ENCODE peak calls at places on chromosome 13, in ten cellular contexts. F is CD8-positive, alpha-beta T cell; G is astrocyte of the cerebellum; Y is T1000; W is GM23338; J is Peyer's patch; Q is GM10248; M is sciatic nerve; E is Daoy; Z is body of pancreas. C is an unnamed sample.

GRCh38 chr13:43389573-43389972 is 366.2 kb downstream of the DNAJC15 start:
- DNase-seq in F (no peak), G (no peak), Y (no peak), W (no peak), J (no peak), Q (no peak), M (no peak), E (no peak), Z (no peak), C (no peak)

GRCh38 chr13:101399365-101399764 is 16.9 kb downstream of the NALCN start:
- DNase-seq in F (no peak), G (no peak), Y (no peak), W (no peak), J (no peak), Q (no peak), M (no peak), E (peak), Z (no peak), C (no peak)

GRCh38 chr13:88736026-88736425 is 1064.9 kb downstream of the SLITRK5 start:
- DNase-seq in F (no peak), G (no peak), Y (no peak), W (no peak), J (no peak), Q (no peak), M (no peak), E (no peak), Z (no peak), C (no peak)

GRCh38 chr13:73372691-73373627 is 314.2 kb downstream of the KLF5 start:
- DNase-seq in F (no peak), G (no peak), Y (no peak), W (no peak), J (no peak), Q (no peak), M (no peak), E (no peak), Z (no peak), C (no peak)

GRCh38 chr13:80132741-80133601 is 208.0 kb downstream of the SPRY2 start:
- DNase-seq in F (no peak), G (no peak), Y (no peak), W (peak), J (peak), Q (no peak), M (no peak), E (peak), Z (peak), C (peak)

GRCh38 chr13:31046711-31047279 is 114.3 kb downstream of the TEX26 start:
- DNase-seq in F (no peak), G (no peak), Y (no peak), W (no peak), J (peak), Q (no peak), M (no peak), E (no peak), Z (no peak), C (no peak)

GRCh38 chr13:32262165-32262564 is 53.0 kb downstream of the ZAR1L start:
- DNase-seq in F (no peak), G (no peak), Y (no peak), W (no peak), J (no peak), Q (no peak), M (no peak), E (no peak), Z (no peak), C (no peak)

GRCh38 chr13:73556902-73557301 is 498.1 kb downstream of the KLF5 start:
- DNase-seq in F (no peak), G (no peak), Y (no peak), W (no peak), J (no peak), Q (no peak), M (no peak), E (no peak), Z (no peak), C (no peak)

GRCh38 chr13:39506559-39507390 is 96.2 kb downstream of the LHFPL6 start:
- DNase-seq in F (no peak), G (no peak), Y (no peak), W (peak), J (no peak), Q (no peak), M (no peak), E (no peak), Z (no peak), C (no peak)

GRCh38 chr13:23159205-23159586 is 21.6 kb upstream of the SGCG start:
- DNase-seq in F (no peak), G (peak), Y (no peak), W (peak), J (no peak), Q (peak), M (no peak), E (peak), Z (no peak), C (no peak)

GRCh38 chr13:114115796-114116195 is 16.6 kb downstream of the RASA3 start:
- DNase-seq in F (peak), G (no peak), Y (no peak), W (no peak), J (peak), Q (no peak), M (peak), E (no peak), Z (no peak), C (no peak)

GRCh38 chr13:66689037-66689619 is 541.0 kb downstream of the PCDH9 start:
- DNase-seq in F (no peak), G (no peak), Y (no peak), W (peak), J (no peak), Q (no peak), M (no peak), E (no peak), Z (no peak), C (no peak)

GRCh38 chr13:42671502-42671901 is 97.5 kb downstream of the TNFSF11 start:
- DNase-seq in F (no peak), G (no peak), Y (no peak), W (no peak), J (no peak), Q (no peak), M (no peak), E (no peak), Z (no peak), C (no peak)

GRCh38 chr13:114222461-114222968 is 12.2 kb upstream of the CDC16 start:
- DNase-seq in F (no peak), G (no peak), Y (no peak), W (no peak), J (no peak), Q (no peak), M (no peak), E (no peak), Z (peak), C (no peak)

GRCh38 chr13:93420887-93421286 is 194.3 kb downstream of the GPC6 start:
- DNase-seq in F (no peak), G (no peak), Y (no peak), W (peak), J (no peak), Q (no peak), M (no peak), E (no peak), Z (no peak), C (no peak)

GRCh38 chr13:44271915-44272341 is 101.7 kb upstream of the SERP2 start:
- DNase-seq in F (no peak), G (no peak), Y (no peak), W (no peak), J (no peak), Q (no peak), M (no peak), E (no peak), Z (peak), C (no peak)

GRCh38 chr13:78015782-78016181 is 97.2 kb upstream of the EDNRB start:
- DNase-seq in F (no peak), G (no peak), Y (no peak), W (no peak), J (no peak), Q (no peak), M (no peak), E (no peak), Z (no peak), C (no peak)

GRCh38 chr13:45280751-45281634 is 60.0 kb downstream of the TPT1 start:
- DNase-seq in F (peak), G (peak), Y (peak), W (peak), J (peak), Q (peak), M (peak), E (peak), Z (peak), C (peak)

GRCh38 chr13:74883834-74884233 is 598.1 kb downstream of the TBC1D4 start:
- DNase-seq in F (no peak), G (no peak), Y (no peak), W (peak), J (no peak), Q (no peak), M (no peak), E (no peak), Z (no peak), C (no peak)

GRCh38 chr13:43232866-43233265 is 209.5 kb downstream of the DNAJC15 start:
- DNase-seq in F (no peak), G (peak), Y (no peak), W (no peak), J (no peak), Q (no peak), M (no peak), E (peak), Z (peak), C (no peak)